ENCODE peak calls at places on chromosomes 13 and 19, in eight cellular contexts. One of them, this sample, is unnamed.

GRCh38 chr19:18164072-18164471 is 9.5 kb upstream of the IFI30 start:
- DNase-seq in AG09319: no peak
- DNase-seq in stimulated activated effector memory CD8-positive, alpha-beta T cell treated with anti-CD3 and anti-CD28 coated beads, Interleukin-12 subunit alpha, Interleukin-12 subunit beta, amount 100 ng/mL, for 72 hours: no peak
- DNase-seq in ecto neural progenitor cell: no peak
- DNase-seq in thyroid gland: no peak
- DNase-seq in cerebellum: no peak
- DNase-seq in MCF 10A: no peak
- DNase-seq in lower leg skin: no peak
- DNase-seq in this sample: no peak

GRCh38 chr19:6754136-6754535 is 13.1 kb downstream of the SH2D3A start:
- DNase-seq in AG09319: no peak
- DNase-seq in stimulated activated effector memory CD8-positive, alpha-beta T cell treated with anti-CD3 and anti-CD28 coated beads, Interleukin-12 subunit alpha, Interleukin-12 subunit beta, amount 100 ng/mL, for 72 hours: no peak
- DNase-seq in ecto neural progenitor cell: no peak
- DNase-seq in thyroid gland: no peak
- DNase-seq in cerebellum: no peak
- DNase-seq in MCF 10A: no peak
- DNase-seq in lower leg skin: no peak
- DNase-seq in this sample: no peak

GRCh38 chr13:79935121-79935520 is 405.8 kb downstream of the SPRY2 start:
- DNase-seq in AG09319: no peak
- DNase-seq in stimulated activated effector memory CD8-positive, alpha-beta T cell treated with anti-CD3 and anti-CD28 coated beads, Interleukin-12 subunit alpha, Interleukin-12 subunit beta, amount 100 ng/mL, for 72 hours: no peak
- DNase-seq in ecto neural progenitor cell: no peak
- DNase-seq in thyroid gland: no peak
- DNase-seq in cerebellum: no peak
- DNase-seq in MCF 10A: no peak
- DNase-seq in lower leg skin: no peak
- DNase-seq in this sample: no peak

GRCh38 chr13:70613295-70613694 is 505.0 kb upstream of the KLHL1 start:
- DNase-seq in AG09319: no peak
- DNase-seq in stimulated activated effector memory CD8-positive, alpha-beta T cell treated with anti-CD3 and anti-CD28 coated beads, Interleukin-12 subunit alpha, Interleukin-12 subunit beta, amount 100 ng/mL, for 72 hours: no peak
- DNase-seq in ecto neural progenitor cell: no peak
- DNase-seq in thyroid gland: no peak
- DNase-seq in cerebellum: no peak
- DNase-seq in MCF 10A: peak; percentile 8
- DNase-seq in lower leg skin: no peak
- DNase-seq in this sample: no peak

GRCh38 chr13:24228852-24229458 is 68.4 kb downstream of the SPATA13 start:
- DNase-seq in AG09319: peak; percentile 53
- DNase-seq in stimulated activated effector memory CD8-positive, alpha-beta T cell treated with anti-CD3 and anti-CD28 coated beads, Interleukin-12 subunit alpha, Interleukin-12 subunit beta, amount 100 ng/mL, for 72 hours: no peak
- DNase-seq in ecto neural progenitor cell: no peak
- DNase-seq in thyroid gland: no peak
- DNase-seq in cerebellum: peak; percentile 35
- DNase-seq in MCF 10A: peak; percentile 68
- DNase-seq in lower leg skin: no peak
- DNase-seq in this sample: no peak

GRCh38 chr19:18672606-18673337 is 10.7 kb upstream of the CRTC1 start:
- DNase-seq in AG09319: no peak
- DNase-seq in stimulated activated effector memory CD8-positive, alpha-beta T cell treated with anti-CD3 and anti-CD28 coated beads, Interleukin-12 subunit alpha, Interleukin-12 subunit beta, amount 100 ng/mL, for 72 hours: no peak
- DNase-seq in ecto neural progenitor cell: no peak
- DNase-seq in thyroid gland: peak; percentile 39
- DNase-seq in cerebellum: no peak
- DNase-seq in MCF 10A: peak; percentile 26
- DNase-seq in lower leg skin: no peak
- DNase-seq in this sample: peak; percentile 67

GRCh38 chr13:28636677-28637317 is 22.1 kb upstream of the POMP start:
- DNase-seq in AG09319: peak; percentile 55
- DNase-seq in stimulated activated effector memory CD8-positive, alpha-beta T cell treated with anti-CD3 and anti-CD28 coated beads, Interleukin-12 subunit alpha, Interleukin-12 subunit beta, amount 100 ng/mL, for 72 hours: no peak
- DNase-seq in ecto neural progenitor cell: peak; percentile 59
- DNase-seq in thyroid gland: peak; percentile 62
- DNase-seq in cerebellum: peak; percentile 63
- DNase-seq in MCF 10A: peak; percentile 75
- DNase-seq in lower leg skin: peak; percentile 31
- DNase-seq in this sample: peak; percentile 86

GRCh38 chr13:67278230-67278629 is 48.1 kb upstream of the PCDH9 start:
- DNase-seq in AG09319: no peak
- DNase-seq in stimulated activated effector memory CD8-positive, alpha-beta T cell treated with anti-CD3 and anti-CD28 coated beads, Interleukin-12 subunit alpha, Interleukin-12 subunit beta, amount 100 ng/mL, for 72 hours: no peak
- DNase-seq in ecto neural progenitor cell: no peak
- DNase-seq in thyroid gland: no peak
- DNase-seq in cerebellum: no peak
- DNase-seq in MCF 10A: peak; percentile 66
- DNase-seq in lower leg skin: no peak
- DNase-seq in this sample: no peak

GRCh38 chr19:56314584-56315075 is at the start of gene ZSCAN5A:
- DNase-seq in AG09319: peak; percentile 84
- DNase-seq in stimulated activated effector memory CD8-positive, alpha-beta T cell treated with anti-CD3 and anti-CD28 coated beads, Interleukin-12 subunit alpha, Interleukin-12 subunit beta, amount 100 ng/mL, for 72 hours: peak; percentile 94
- DNase-seq in ecto neural progenitor cell: peak; percentile 98
- DNase-seq in thyroid gland: peak; percentile 97
- DNase-seq in cerebellum: peak; percentile 98
- DNase-seq in MCF 10A: peak; percentile 97
- DNase-seq in lower leg skin: peak; percentile 95
- DNase-seq in this sample: peak; percentile 98

GRCh38 chr19:29641597-29641996 is 23.7 kb upstream of the PLEKHF1 start:
- DNase-seq in AG09319: no peak
- DNase-seq in stimulated activated effector memory CD8-positive, alpha-beta T cell treated with anti-CD3 and anti-CD28 coated beads, Interleukin-12 subunit alpha, Interleukin-12 subunit beta, amount 100 ng/mL, for 72 hours: no peak
- DNase-seq in ecto neural progenitor cell: no peak
- DNase-seq in thyroid gland: no peak
- DNase-seq in cerebellum: no peak
- DNase-seq in MCF 10A: no peak
- DNase-seq in lower leg skin: no peak
- DNase-seq in this sample: no peak

GRCh38 chr19:3450796-3451411 is 29.4 kb downstream of the SMIM24 start:
- DNase-seq in AG09319: peak; percentile 96
- DNase-seq in stimulated activated effector memory CD8-positive, alpha-beta T cell treated with anti-CD3 and anti-CD28 coated beads, Interleukin-12 subunit alpha, Interleukin-12 subunit beta, amount 100 ng/mL, for 72 hours: no peak
- DNase-seq in ecto neural progenitor cell: no peak
- DNase-seq in thyroid gland: peak; percentile 37
- DNase-seq in cerebellum: no peak
- DNase-seq in MCF 10A: peak; percentile 98
- DNase-seq in lower leg skin: peak; percentile 66
- DNase-seq in this sample: peak; percentile 44

GRCh38 chr19:41421314-41421713 is 5.9 kb downstream of the B3GNT8 start:
- DNase-seq in AG09319: no peak
- DNase-seq in stimulated activated effector memory CD8-positive, alpha-beta T cell treated with anti-CD3 and anti-CD28 coated beads, Interleukin-12 subunit alpha, Interleukin-12 subunit beta, amount 100 ng/mL, for 72 hours: no peak
- DNase-seq in ecto neural progenitor cell: no peak
- DNase-seq in thyroid gland: no peak
- DNase-seq in cerebellum: no peak
- DNase-seq in MCF 10A: no peak
- DNase-seq in lower leg skin: no peak
- DNase-seq in this sample: no peak

GRCh38 chr19:2627855-2628254 is 74.6 kb downstream of the GNG7 start:
- DNase-seq in AG09319: no peak
- DNase-seq in stimulated activated effector memory CD8-positive, alpha-beta T cell treated with anti-CD3 and anti-CD28 coated beads, Interleukin-12 subunit alpha, Interleukin-12 subunit beta, amount 100 ng/mL, for 72 hours: no peak
- DNase-seq in ecto neural progenitor cell: no peak
- DNase-seq in thyroid gland: no peak
- DNase-seq in cerebellum: no peak
- DNase-seq in MCF 10A: no peak
- DNase-seq in lower leg skin: no peak
- DNase-seq in this sample: no peak

GRCh38 chr19:41276231-41276630 is 12.1 kb downstream of the HNRNPUL1 start:
- DNase-seq in AG09319: no peak
- DNase-seq in stimulated activated effector memory CD8-positive, alpha-beta T cell treated with anti-CD3 and anti-CD28 coated beads, Interleukin-12 subunit alpha, Interleukin-12 subunit beta, amount 100 ng/mL, for 72 hours: no peak
- DNase-seq in ecto neural progenitor cell: no peak
- DNase-seq in thyroid gland: no peak
- DNase-seq in cerebellum: no peak
- DNase-seq in MCF 10A: peak; percentile 17
- DNase-seq in lower leg skin: no peak
- DNase-seq in this sample: no peak

GRCh38 chr13:27605099-27605498 is 15.2 kb downstream of the LNX2 start:
- DNase-seq in AG09319: no peak
- DNase-seq in stimulated activated effector memory CD8-positive, alpha-beta T cell treated with anti-CD3 and anti-CD28 coated beads, Interleukin-12 subunit alpha, Interleukin-12 subunit beta, amount 100 ng/mL, for 72 hours: no peak
- DNase-seq in ecto neural progenitor cell: no peak
- DNase-seq in thyroid gland: no peak
- DNase-seq in cerebellum: no peak
- DNase-seq in MCF 10A: no peak
- DNase-seq in lower leg skin: no peak
- DNase-seq in this sample: no peak

GRCh38 chr19:38201731-38202130 is 22.3 kb downstream of the DPF1 start:
- DNase-seq in AG09319: no peak
- DNase-seq in stimulated activated effector memory CD8-positive, alpha-beta T cell treated with anti-CD3 and anti-CD28 coated beads, Interleukin-12 subunit alpha, Interleukin-12 subunit beta, amount 100 ng/mL, for 72 hours: no peak
- DNase-seq in ecto neural progenitor cell: no peak
- DNase-seq in thyroid gland: no peak
- DNase-seq in cerebellum: no peak
- DNase-seq in MCF 10A: no peak
- DNase-seq in lower leg skin: no peak
- DNase-seq in this sample: no peak

GRCh38 chr13:109684836-109685602 is 101.4 kb downstream of the IRS2 start:
- DNase-seq in AG09319: no peak
- DNase-seq in stimulated activated effector memory CD8-positive, alpha-beta T cell treated with anti-CD3 and anti-CD28 coated beads, Interleukin-12 subunit alpha, Interleukin-12 subunit beta, amount 100 ng/mL, for 72 hours: no peak
- DNase-seq in ecto neural progenitor cell: peak; percentile 16
- DNase-seq in thyroid gland: peak; percentile 14
- DNase-seq in cerebellum: no peak
- DNase-seq in MCF 10A: peak; percentile 89
- DNase-seq in lower leg skin: no peak
- DNase-seq in this sample: no peak

GRCh38 chr13:91690944-91691343 is 292.5 kb downstream of the GPC5 start:
- DNase-seq in AG09319: no peak
- DNase-seq in stimulated activated effector memory CD8-positive, alpha-beta T cell treated with anti-CD3 and anti-CD28 coated beads, Interleukin-12 subunit alpha, Interleukin-12 subunit beta, amount 100 ng/mL, for 72 hours: no peak
- DNase-seq in ecto neural progenitor cell: no peak
- DNase-seq in thyroid gland: no peak
- DNase-seq in cerebellum: no peak
- DNase-seq in MCF 10A: no peak
- DNase-seq in lower leg skin: no peak
- DNase-seq in this sample: no peak

GRCh38 chr19:55146078-55146647 is 2.8 kb downstream of the TNNT1 start:
- DNase-seq in AG09319: no peak
- DNase-seq in stimulated activated effector memory CD8-positive, alpha-beta T cell treated with anti-CD3 and anti-CD28 coated beads, Interleukin-12 subunit alpha, Interleukin-12 subunit beta, amount 100 ng/mL, for 72 hours: no peak
- DNase-seq in ecto neural progenitor cell: no peak
- DNase-seq in thyroid gland: no peak
- DNase-seq in cerebellum: no peak
- DNase-seq in MCF 10A: peak; percentile 51
- DNase-seq in lower leg skin: no peak
- DNase-seq in this sample: peak; percentile 84

GRCh38 chr13:97568850-97569249 is 134.9 kb downstream of the RAP2A start:
- DNase-seq in AG09319: no peak
- DNase-seq in stimulated activated effector memory CD8-positive, alpha-beta T cell treated with anti-CD3 and anti-CD28 coated beads, Interleukin-12 subunit alpha, Interleukin-12 subunit beta, amount 100 ng/mL, for 72 hours: no peak
- DNase-seq in ecto neural progenitor cell: no peak
- DNase-seq in thyroid gland: no peak
- DNase-seq in cerebellum: no peak
- DNase-seq in MCF 10A: no peak
- DNase-seq in lower leg skin: no peak
- DNase-seq in this sample: peak; percentile 70

GRCh38 chr19:34960103-34960805 is 3.8 kb downstream of the ZNF792 start:
- DNase-seq in AG09319: no peak
- DNase-seq in stimulated activated effector memory CD8-positive, alpha-beta T cell treated with anti-CD3 and anti-CD28 coated beads, Interleukin-12 subunit alpha, Interleukin-12 subunit beta, amount 100 ng/mL, for 72 hours: no peak
- DNase-seq in ecto neural progenitor cell: no peak
- DNase-seq in thyroid gland: no peak
- DNase-seq in cerebellum: no peak
- DNase-seq in MCF 10A: no peak
- DNase-seq in lower leg skin: no peak
- DNase-seq in this sample: no peak

GRCh38 chr13:32284927-32285632 is 30.1 kb downstream of the ZAR1L start:
- DNase-seq in AG09319: no peak
- DNase-seq in stimulated activated effector memory CD8-positive, alpha-beta T cell treated with anti-CD3 and anti-CD28 coated beads, Interleukin-12 subunit alpha, Interleukin-12 subunit beta, amount 100 ng/mL, for 72 hours: no peak
- DNase-seq in ecto neural progenitor cell: no peak
- DNase-seq in thyroid gland: peak; percentile 75
- DNase-seq in cerebellum: no peak
- DNase-seq in MCF 10A: peak; percentile 95
- DNase-seq in lower leg skin: no peak
- DNase-seq in this sample: no peak

GRCh38 chr19:55641376-55642152 is 762 bp downstream of the ZNF580 start:
- DNase-seq in AG09319: no peak
- DNase-seq in stimulated activated effector memory CD8-positive, alpha-beta T cell treated with anti-CD3 and anti-CD28 coated beads, Interleukin-12 subunit alpha, Interleukin-12 subunit beta, amount 100 ng/mL, for 72 hours: no peak
- DNase-seq in ecto neural progenitor cell: no peak
- DNase-seq in thyroid gland: no peak
- DNase-seq in cerebellum: no peak
- DNase-seq in MCF 10A: peak; percentile 37
- DNase-seq in lower leg skin: no peak
- DNase-seq in this sample: no peak